ENCODE peak calls at places on chromosomes 5 and 9, in seven cellular contexts. B is stimulated activated CD4-positive, alpha-beta T cell treated with anti-CD3 and anti-CD28 coated beads, Interleukin-4, amount 100 ng/mL, for 4 hours; Y is HS-27A; V is fibroblast of the aortic adventitia; G is AG04450; A is H4; J is glutamatergic neuron. K is an unnamed sample.

GRCh38 chr5:102946414-102946813 is 173.5 kb downstream of the GIN1 start:
- DNase-seq in B (no peak), Y (no peak), V (no peak), G (no peak), A (no peak), J (no peak), K (no peak)

GRCh38 chr9:38316166-38316765 is 76.2 kb upstream of the ALDH1B1 start:
- DNase-seq in B (no peak), Y (no peak), V (no peak), G (no peak), A (no peak), J (no peak), K (no peak)

GRCh38 chr5:91225848-91226686 is 157.1 kb downstream of the ARRDC3 start:
- DNase-seq in B (peak), Y (no peak), V (no peak), G (no peak), A (peak), J (no peak), K (no peak)

GRCh38 chr9:123048748-123049147 is 15.3 kb downstream of the GPR21 start:
- DNase-seq in B (no peak), Y (no peak), V (peak), G (no peak), A (no peak), J (no peak), K (no peak)

GRCh38 chr9:38315085-38315595 is 77.4 kb upstream of the ALDH1B1 start:
- DNase-seq in B (no peak), Y (no peak), V (no peak), G (no peak), A (no peak), J (no peak), K (no peak)

GRCh38 chr5:141519605-141520288 is 30.9 kb downstream of the PCDHGC5 start:
- DNase-seq in B (no peak), Y (no peak), V (no peak), G (no peak), A (no peak), J (no peak), K (no peak)

GRCh38 chr5:179243333-179243732 is 101.9 kb downstream of the ADAMTS2 start:
- DNase-seq in B (no peak), Y (no peak), V (peak), G (peak), A (peak), J (peak), K (no peak)

GRCh38 chr5:98775962-98776687 is 2.7 kb downstream of the RGMB start:
- DNase-seq in B (no peak), Y (no peak), V (peak), G (no peak), A (peak), J (no peak), K (peak)

GRCh38 chr9:7118653-7119052 is 360.9 kb downstream of the KDM4C start:
- DNase-seq in B (no peak), Y (no peak), V (no peak), G (no peak), A (no peak), J (no peak), K (no peak)

GRCh38 chr9:79233542-79233941 is 338.2 kb upstream of the TLE4 start:
- DNase-seq in B (no peak), Y (no peak), V (peak), G (no peak), A (peak), J (peak), K (no peak)

GRCh38 chr9:99416007-99416406 is 193.9 kb downstream of the SEC61B start:
- DNase-seq in B (no peak), Y (no peak), V (peak), G (no peak), A (peak), J (no peak), K (no peak)

GRCh38 chr5:82560546-82560945 is 282.4 kb upstream of the RPS23 start:
- DNase-seq in B (no peak), Y (no peak), V (no peak), G (no peak), A (no peak), J (no peak), K (no peak)

GRCh38 chr5:154771383-154771901 is 16.3 kb downstream of the LARP1 start:
- DNase-seq in B (no peak), Y (no peak), V (peak), G (peak), A (peak), J (peak), K (peak)

GRCh38 chr5:59525957-59526356 is 367.6 kb downstream of the PDE4D start:
- DNase-seq in B (no peak), Y (peak), V (no peak), G (peak), A (peak), J (no peak), K (no peak)

GRCh38 chr9:99905833-99906402 is 536 bp upstream of the STX17 start:
- DNase-seq in B (no peak), Y (no peak), V (peak), G (no peak), A (no peak), J (no peak), K (no peak)

GRCh38 chr9:71678999-71679398 is 89.3 kb downstream of the CEMIP2 start:
- DNase-seq in B (no peak), Y (no peak), V (no peak), G (no peak), A (no peak), J (no peak), K (no peak)

GRCh38 chr5:153782589-153783238 is 256.0 kb downstream of the FAM114A2 start:
- DNase-seq in B (no peak), Y (no peak), V (no peak), G (no peak), A (no peak), J (no peak), K (no peak)

GRCh38 chr9:34869390-34869789 is 88.7 kb upstream of the PHF24 start:
- DNase-seq in B (no peak), Y (no peak), V (peak), G (no peak), A (no peak), J (no peak), K (no peak)

GRCh38 chr5:170483701-170484458 is 19.9 kb upstream of the KCNIP1 start:
- DNase-seq in B (no peak), Y (no peak), V (no peak), G (no peak), A (peak), J (no peak), K (no peak)

GRCh38 chr5:126364206-126364902 is 58.9 kb upstream of the GRAMD2B start:
- DNase-seq in B (no peak), Y (no peak), V (no peak), G (no peak), A (no peak), J (no peak), K (no peak)

GRCh38 chr9:108996653-108997052 is 16.6 kb downstream of the CTNNAL1 start:
- DNase-seq in B (no peak), Y (no peak), V (peak), G (no peak), A (no peak), J (no peak), K (no peak)

GRCh38 chr9:133108794-133109641 is 12.0 kb downstream of the RALGDS start:
- DNase-seq in B (no peak), Y (no peak), V (no peak), G (no peak), A (no peak), J (no peak), K (no peak)

GRCh38 chr9:110887276-110887675 is 151.0 kb downstream of the LPAR1 start:
- DNase-seq in B (no peak), Y (no peak), V (no peak), G (no peak), A (no peak), J (no peak), K (no peak)

GRCh38 chr5:10528827-10529226 is 35.0 kb upstream of the ANKRD33B start:
- DNase-seq in B (no peak), Y (no peak), V (no peak), G (no peak), A (no peak), J (no peak), K (no peak)

GRCh38 chr9:120482424-120483186 is 97.4 kb downstream of the CDK5RAP2 start:
- DNase-seq in B (no peak), Y (no peak), V (no peak), G (no peak), A (no peak), J (no peak), K (no peak)

GRCh38 chr5:173823721-173824567 is 64.2 kb upstream of the CPEB4 start:
- DNase-seq in B (no peak), Y (peak), V (peak), G (peak), A (peak), J (no peak), K (peak)

GRCh38 chr9:69442486-69442885 is 117.5 kb downstream of the ENTREP1 start:
- DNase-seq in B (no peak), Y (no peak), V (no peak), G (no peak), A (no peak), J (no peak), K (no peak)

GRCh38 chr5:158152151-158152550 is 293.2 kb upstream of the CLINT1 start:
- DNase-seq in B (no peak), Y (no peak), V (no peak), G (no peak), A (no peak), J (no peak), K (no peak)

K was measured in amniotic stem cell.